ENCODE peak calls at places on chromosomes 4 and X, in five cellular contexts. R is heart right ventricle, O is PC-9, A is lower lobe of right lung, Z is epithelial cell of esophagus. M is an unnamed sample.

GRCh38 chrX:153869473-153870287 is 16.3 kb downstream of the L1CAM start:
- DNase-seq in Z (no peak), R (no peak), A (no peak), O (no peak), M (no peak)

GRCh38 chrX:120769576-120770341 is 105.9 kb downstream of the CT47B1 start:
- DNase-seq in A (no peak), O (peak), Z (peak), R (peak), M (peak)

GRCh38 chr4:107423677-107424405 is 296.2 kb downstream of the PAPSS1 start:
- DNase-seq in A (no peak), O (no peak), Z (peak), R (no peak), M (no peak)

GRCh38 chrX:50677789-50678188 is 136.2 kb downstream of the SHROOM4 start:
- DNase-seq in Z (no peak), O (no peak), A (no peak), R (no peak), M (no peak)

GRCh38 chr4:15001248-15001824 is 945 bp upstream of the CPEB2 start:
- DNase-seq in Z (peak), A (peak), R (peak), O (peak), M (peak)

GRCh38 chr4:176849076-176849475 is 56.4 kb upstream of the VEGFC start:
- DNase-seq in O (no peak), R (no peak), Z (peak), A (no peak), M (peak)

GRCh38 chr4:164252286-164252685 is 501.6 kb upstream of the SMIM31 start:
- DNase-seq in Z (peak), A (no peak), R (no peak), O (no peak), M (peak)

GRCh38 chrX:134932528-134933217 is 58.1 kb upstream of the SMIM10 start:
- DNase-seq in Z (peak), O (no peak), A (no peak), R (no peak), M (peak)

GRCh38 chrX:110310896-110311295 is 7.0 kb downstream of the AMMECR1 start:
- DNase-seq in Z (peak), O (no peak), A (no peak), R (no peak), M (no peak)

GRCh38 chrX:47097018-47097417 is 18.8 kb downstream of the RGN start:
- DNase-seq in O (no peak), R (no peak), A (no peak), Z (no peak), M (no peak)

GRCh38 chr4:85929926-85930325 is 429.9 kb downstream of the MAPK10 start:
- DNase-seq in O (no peak), R (no peak), Z (no peak), A (peak), M (no peak)

GRCh38 chrX:154430916-154431315 is 2.4 kb downstream of the ATP6AP1 start:
- DNase-seq in R (no peak), Z (peak), O (no peak), A (peak), M (no peak)

GRCh38 chr4:56049428-56050212 is 100.9 kb downstream of the CEP135 start:
- DNase-seq in A (peak), O (no peak), R (no peak), Z (peak), M (peak)

GRCh38 chr4:182297659-182298058 is 54.5 kb downstream of the TENM3 start:
- DNase-seq in O (no peak), R (no peak), A (no peak), Z (peak), M (peak)

GRCh38 chrX:134661295-134661694 is 3.0 kb upstream of the PLAC1 start:
- DNase-seq in R (no peak), A (no peak), O (peak), Z (no peak), M (no peak)

GRCh38 chr4:183515411-183515810 is 10.6 kb downstream of the ING2 start:
- DNase-seq in A (no peak), Z (no peak), R (no peak), O (no peak), M (no peak)

GRCh38 chrX:80879916-80880315 is 70.2 kb upstream of the BRWD3 start:
- DNase-seq in O (no peak), A (no peak), Z (no peak), R (no peak), M (no peak)

GRCh38 chr4:121697626-121698025 is 846 bp upstream of the ANXA5 start:
- DNase-seq in O (no peak), R (no peak), A (no peak), Z (no peak), M (no peak)

GRCh38 chr4:71602271-71602890 is 181.5 kb downstream of the GC start:
- DNase-seq in O (no peak), A (no peak), R (no peak), Z (peak), M (peak)

GRCh38 chrX:48975541-48975940 is 3.9 kb upstream of the KCND1 start:
- DNase-seq in O (no peak), Z (no peak), A (no peak), R (no peak), M (no peak)

GRCh38 chr4:38324861-38325451 is 339.0 kb upstream of the KLF3 start:
- DNase-seq in Z (no peak), A (no peak), O (no peak), R (no peak), M (no peak)

GRCh38 chr4:41957634-41958033 is 22.4 kb downstream of the TMEM33 start:
- DNase-seq in A (no peak), R (no peak), O (no peak), Z (peak), M (peak)

GRCh38 chr4:10032625-10033024 is 11.3 kb upstream of the SLC2A9 start:
- DNase-seq in R (no peak), O (peak), A (no peak), Z (peak), M (peak)

GRCh38 chrX:14497184-14497666 is 32.1 kb upstream of the GLRA2 start:
- DNase-seq in Z (no peak), O (no peak), A (no peak), R (no peak), M (peak)

GRCh38 chr4:163681208-163681821 is 186.8 kb downstream of the TMA16 start:
- DNase-seq in Z (peak), R (peak), O (no peak), A (no peak), M (peak)

GRCh38 chr4:113116414-113117345 is 67.2 kb downstream of the ANK2 start:
- DNase-seq in A (no peak), R (no peak), O (no peak), Z (no peak), M (no peak)

DNA sequence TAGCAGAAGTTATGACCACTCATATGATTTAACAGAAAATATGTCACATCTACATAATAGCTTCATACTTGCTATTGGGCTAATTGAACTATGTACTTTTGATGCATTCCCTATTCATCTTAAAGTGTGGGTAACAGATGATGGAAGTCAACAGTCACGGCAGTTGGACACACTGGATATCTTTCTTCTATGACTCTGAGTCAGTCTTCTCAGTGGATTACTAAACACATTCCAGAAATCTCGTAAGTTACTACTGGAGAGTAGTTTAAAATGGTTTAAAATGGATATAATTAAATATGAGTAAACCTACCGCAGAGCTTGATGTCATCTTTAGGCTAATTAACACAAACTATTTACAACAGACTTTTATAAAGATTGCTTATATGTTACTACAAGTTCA is 30.1 kb upstream of the CFAP299 start:
- DNase-seq in Z (peak), A (no peak), R (no peak), O (no peak), M (peak)
- H3K4me3 ChIP-seq in Z (no peak), A (no peak), R (no peak), O (no peak), M (no peak)

DNA sequence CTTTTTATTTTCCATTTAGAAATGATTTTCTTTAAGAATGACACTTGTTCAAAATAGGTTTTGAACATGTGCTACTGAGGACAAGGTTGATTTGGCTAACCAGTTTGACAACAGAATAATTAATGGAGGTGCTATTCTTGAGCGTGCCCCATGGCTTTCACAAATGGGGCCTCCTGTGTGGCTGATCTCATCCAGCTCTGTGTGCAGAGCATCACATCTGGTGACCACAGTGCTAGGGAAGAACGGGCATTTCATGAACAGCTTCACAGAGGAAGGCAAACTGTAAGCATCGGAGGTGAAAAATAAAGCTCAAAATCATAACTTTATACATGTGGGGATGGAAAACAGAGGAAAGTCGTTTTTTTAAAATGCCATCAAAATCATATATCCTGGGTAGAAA is 148.6 kb downstream of the SOWAHB start:
- DNase-seq in O (no peak), Z (no peak), A (no peak), R (no peak), M (no peak)
- TF ChIP-seq CTCF in O (no peak), Z (no peak), A (no peak), R (no peak), M (no peak)

GRCh38 chrX:77603635-77604336 is 156.6 kb downstream of the FGF16 start:
- DNase-seq in R (no peak), A (no peak), Z (no peak), O (no peak), M (no peak)
- H3K4me3 ChIP-seq in R (no peak), A (no peak), Z (no peak), O (no peak), M (no peak)

GRCh38 chrX:16212436-16212835 is 45.2 kb downstream of the MAGEB17 start:
- DNase-seq in Z (peak), R (peak), A (no peak), O (no peak), M (peak)
- TF ChIP-seq CTCF in Z (no peak), R (no peak), A (no peak), O (no peak), M (peak)

GRCh38 chr4:25233194-25233593 is 639 bp upstream of the PI4K2B start:
- DNase-seq in Z (no peak), O (no peak), A (no peak), R (no peak), M (no peak)
- H3K4me3 ChIP-seq in Z (peak), O (peak), A (peak), R (peak), M (no peak)

M was measured in choroid plexus epithelial cell.